ENCODE peak calls at places on chromosomes 12 and 14, in five cellular contexts. One of them, this sample, is unnamed.

GRCh38 chr12:26109343-26109841 is 15.4 kb downstream of the BHLHE41 start:
- DNase-seq in GM12878: no peak
- DNase-seq in HepG2: no peak
- DNase-seq in A549: no peak
- DNase-seq in K562: no peak
- DNase-seq in this sample: no peak

GRCh38 chr12:105588126-105588525 is 257.6 kb downstream of the C12orf75 start:
- DNase-seq in GM12878: no peak
- DNase-seq in HepG2: no peak
- DNase-seq in A549: no peak
- DNase-seq in K562: no peak
- DNase-seq in this sample: no peak

GRCh38 chr14:68208218-68208617 is 388.6 kb downstream of the RAD51B start:
- DNase-seq in GM12878: no peak
- DNase-seq in HepG2: no peak
- DNase-seq in A549: no peak
- DNase-seq in K562: no peak
- DNase-seq in this sample: no peak

GRCh38 chr14:58807271-58807670 is 169.5 kb downstream of the DACT1 start:
- DNase-seq in GM12878: no peak
- DNase-seq in HepG2: no peak
- DNase-seq in A549: no peak
- DNase-seq in K562: no peak
- DNase-seq in this sample: no peak

GRCh38 chr12:130714591-130715149 is 1.4 kb downstream of the RIMBP2 start:
- DNase-seq in GM12878: no peak
- DNase-seq in HepG2: no peak
- DNase-seq in A549: no peak
- DNase-seq in K562: no peak
- DNase-seq in this sample: no peak

GRCh38 chr12:124445826-124446225 is 121.6 kb downstream of the NCOR2 start:
- DNase-seq in GM12878: no peak
- DNase-seq in HepG2: no peak
- DNase-seq in A549: no peak
- DNase-seq in K562: no peak
- DNase-seq in this sample: no peak

GRCh38 chr12:89971880-89972279 is 263.2 kb upstream of the ATP2B1 start:
- DNase-seq in GM12878: no peak
- DNase-seq in HepG2: no peak
- DNase-seq in A549: no peak
- DNase-seq in K562: no peak
- DNase-seq in this sample: no peak

GRCh38 chr14:33570717-33571058 is 380.2 kb downstream of the EGLN3 start:
- DNase-seq in GM12878: no peak
- DNase-seq in HepG2: no peak
- DNase-seq in A549: no peak
- DNase-seq in K562: peak; percentile 16
- DNase-seq in this sample: no peak

GRCh38 chr12:26058308-26058707 is 66.5 kb downstream of the BHLHE41 start:
- DNase-seq in GM12878: no peak
- DNase-seq in HepG2: no peak
- DNase-seq in A549: no peak
- DNase-seq in K562: peak; percentile 23
- DNase-seq in this sample: peak; percentile 64

GRCh38 chr14:89681086-89682018 is 264.3 kb upstream of the FOXN3 start:
- DNase-seq in GM12878: peak; percentile 73
- DNase-seq in HepG2: no peak
- DNase-seq in A549: no peak
- DNase-seq in K562: no peak
- DNase-seq in this sample: no peak

GRCh38 chr14:30355431-30355913 is 203.5 kb upstream of the G2E3 start:
- DNase-seq in GM12878: peak; percentile 71
- DNase-seq in HepG2: peak; percentile 84
- DNase-seq in A549: no peak
- DNase-seq in K562: no peak
- DNase-seq in this sample: no peak

GRCh38 chr12:10855807-10856206 is 6.5 kb upstream of the PRR4 start:
- DNase-seq in GM12878: no peak
- DNase-seq in HepG2: no peak
- DNase-seq in A549: no peak
- DNase-seq in K562: no peak
- DNase-seq in this sample: no peak

GRCh38 chr14:97366400-97366799 is 569.2 kb downstream of the VRK1 start:
- DNase-seq in GM12878: no peak
- DNase-seq in HepG2: no peak
- DNase-seq in A549: no peak
- DNase-seq in K562: no peak
- DNase-seq in this sample: no peak

GRCh38 chr12:26125451-26126339 is 858 bp upstream of the BHLHE41 start:
- DNase-seq in GM12878: no peak
- DNase-seq in HepG2: peak; percentile 36
- DNase-seq in A549: peak; percentile 81
- DNase-seq in K562: no peak
- DNase-seq in this sample: peak; percentile 88

GRCh38 chr12:17079251-17079909 is 473.4 kb upstream of the LMO3 start:
- DNase-seq in GM12878: no peak
- DNase-seq in HepG2: peak; percentile 1
- DNase-seq in A549: no peak
- DNase-seq in K562: no peak
- DNase-seq in this sample: no peak

GRCh38 chr14:65336191-65336591 is 76.3 kb upstream of the FUT8 start:
- DNase-seq in GM12878: no peak
- DNase-seq in HepG2: no peak
- DNase-seq in A549: no peak
- DNase-seq in K562: no peak
- DNase-seq in this sample: no peak

GRCh38 chr12:114069507-114069906 is 103.4 kb upstream of the RBM19 start:
- DNase-seq in GM12878: no peak
- DNase-seq in HepG2: no peak
- DNase-seq in A549: no peak
- DNase-seq in K562: no peak
- DNase-seq in this sample: no peak

GRCh38 chr14:72998252-72998903 is 28.5 kb downstream of the ZFYVE1 start:
- DNase-seq in GM12878: no peak
- DNase-seq in HepG2: no peak
- DNase-seq in A549: no peak
- DNase-seq in K562: no peak
- DNase-seq in this sample: no peak

GRCh38 chr12:991350-992278 is 591 bp downstream of the ERC1 start:
- DNase-seq in GM12878: no peak
- DNase-seq in HepG2: no peak
- DNase-seq in A549: peak; percentile 77
- DNase-seq in K562: no peak
- DNase-seq in this sample: no peak

GRCh38 chr12:990308-990648 is 745 bp upstream of the ERC1 start:
- DNase-seq in GM12878: no peak
- DNase-seq in HepG2: peak; percentile 33
- DNase-seq in A549: peak; percentile 38
- DNase-seq in K562: peak; percentile 57
- DNase-seq in this sample: peak; percentile 71

GRCh38 chr12:990649-991349 is at the start of gene ERC1:
- DNase-seq in GM12878: no peak
- DNase-seq in HepG2: peak; percentile 72
- DNase-seq in A549: peak; percentile 88
- DNase-seq in K562: peak; percentile 82
- DNase-seq in this sample: peak; percentile 91

GRCh38 chr12:989751-990278 is 1.2 kb upstream of the ERC1 start:
- DNase-seq in GM12878: no peak
- DNase-seq in HepG2: peak; percentile 66
- DNase-seq in A549: peak; percentile 75
- DNase-seq in K562: peak; percentile 53
- DNase-seq in this sample: peak; percentile 64

DNA sequence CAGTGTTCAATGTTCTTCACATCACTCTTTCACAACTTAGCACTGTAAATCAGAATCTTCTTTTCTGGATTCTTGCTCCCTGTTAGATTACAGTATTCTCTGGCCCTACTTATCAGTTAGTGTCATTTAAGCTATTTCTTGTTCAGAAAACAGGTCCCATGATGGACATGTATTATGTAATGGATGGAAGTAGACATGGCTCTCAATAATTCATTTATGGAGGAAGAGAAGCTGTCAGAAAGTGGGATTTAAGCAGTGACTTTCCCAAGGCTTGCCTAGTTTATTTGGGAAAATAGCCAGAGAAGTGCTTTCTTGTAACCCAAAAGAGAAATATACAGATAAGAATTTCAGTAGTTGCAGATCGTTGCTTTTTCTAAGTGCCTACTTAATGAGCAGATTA is 1.6 kb downstream of the ERC1 start:
- DNase-seq in GM12878: no peak
- DNase-seq in HepG2: no peak
- DNase-seq in A549: no peak
- DNase-seq in K562: no peak
- DNase-seq in this sample: no peak
- TF ChIP-seq MYC in GM12878: no peak
- TF ChIP-seq MYC in HepG2: no peak
- TF ChIP-seq MYC in A549: no peak
- TF ChIP-seq MYC in K562: no peak
- TF ChIP-seq MYC in this sample: no peak

GRCh38 chr12:41819948-41820347 is 324.7 kb downstream of the GXYLT1 start:
- DNase-seq in GM12878: no peak
- DNase-seq in HepG2: no peak
- DNase-seq in A549: no peak
- DNase-seq in K562: no peak
- DNase-seq in this sample: no peak
- H3K4me3 ChIP-seq in GM12878: no peak overlapping the region
- H3K4me3 ChIP-seq in HepG2: no peak overlapping the region
- H3K4me3 ChIP-seq in A549: no peak overlapping the region
- H3K4me3 ChIP-seq in K562: no peak overlapping the region
- H3K4me3 ChIP-seq in this sample: no peak overlapping the region

DNA sequence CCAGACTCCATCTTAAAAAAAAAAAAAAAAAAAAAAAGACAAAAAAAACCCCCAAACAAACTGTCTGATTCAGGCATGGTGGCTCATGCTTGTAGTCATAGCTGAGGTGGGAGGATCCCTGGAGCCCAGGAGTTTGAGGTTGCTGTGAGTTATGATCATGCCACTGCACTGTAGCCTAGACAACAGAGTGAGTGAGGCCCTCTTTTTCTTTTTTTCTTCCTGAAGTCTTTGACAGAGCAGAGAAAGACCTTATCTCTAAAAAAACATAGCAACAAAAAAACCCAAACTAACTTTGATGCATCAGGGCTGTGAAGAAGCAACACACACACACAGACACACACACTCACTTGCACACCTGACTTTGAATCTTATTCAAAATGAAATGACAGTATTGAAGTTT is 7.7 kb upstream of the AMN1 start:
- DNase-seq in GM12878: no peak
- DNase-seq in HepG2: no peak
- DNase-seq in A549: no peak
- DNase-seq in K562: peak; percentile 85
- DNase-seq in this sample: peak; percentile 66
- TF ChIP-seq MYC in GM12878: no peak
- TF ChIP-seq MYC in HepG2: no peak
- TF ChIP-seq MYC in A549: no peak
- TF ChIP-seq MYC in K562: no peak
- TF ChIP-seq MYC in this sample: no peak

DNA sequence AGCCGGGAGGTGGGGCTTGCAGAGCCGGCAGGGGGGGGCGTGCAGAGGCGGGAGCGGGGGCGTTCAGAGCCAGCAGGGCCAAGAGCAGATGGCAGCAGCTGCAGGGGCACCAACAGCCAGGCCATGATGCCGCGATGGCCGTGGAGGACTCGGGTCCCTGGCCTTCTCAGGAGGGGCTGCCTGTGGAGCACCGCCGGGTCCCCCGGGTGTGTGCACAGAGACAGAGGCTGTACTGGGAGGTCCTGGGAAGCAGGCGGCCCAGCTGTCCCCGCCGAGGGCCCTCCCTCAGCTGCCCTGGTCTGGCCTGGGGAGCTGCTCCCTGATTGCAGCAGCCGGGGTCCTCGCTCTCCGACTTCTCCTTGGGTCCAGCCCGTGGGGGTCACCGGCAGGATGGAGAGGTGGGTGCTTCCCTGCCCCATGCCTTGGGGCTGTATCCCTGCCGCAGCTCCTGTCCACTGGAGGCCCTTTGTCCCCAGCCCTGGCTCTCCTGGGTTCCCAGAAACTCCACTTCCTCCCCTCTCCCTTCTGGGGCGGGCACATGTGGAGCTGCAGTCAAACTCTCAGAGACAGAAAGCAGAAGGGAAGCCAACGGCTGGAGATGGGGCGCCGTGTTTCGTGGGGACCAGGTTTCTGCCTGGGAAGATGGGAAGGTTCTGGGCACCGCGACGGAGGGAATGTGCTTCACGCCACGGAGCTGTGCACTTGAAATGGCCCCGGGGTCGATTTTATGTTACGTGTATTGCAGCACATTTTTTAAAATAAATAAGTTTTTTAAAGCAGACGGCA is 75.8 kb upstream of the GALNT9 start:
- DNase-seq in GM12878: no peak
- DNase-seq in HepG2: no peak
- DNase-seq in A549: no peak
- DNase-seq in K562: no peak
- DNase-seq in this sample: no peak
- H3K4me3 ChIP-seq in GM12878: no peak overlapping the region
- H3K4me3 ChIP-seq in HepG2: no peak overlapping the region
- H3K4me3 ChIP-seq in A549: no peak overlapping the region
- H3K4me3 ChIP-seq in K562: no peak overlapping the region
- H3K4me3 ChIP-seq in this sample: no peak overlapping the region

GRCh38 chr14:42112108-42112507 is 505.4 kb downstream of the LRFN5 start:
- DNase-seq in GM12878: no peak
- DNase-seq in HepG2: no peak
- DNase-seq in A549: no peak
- DNase-seq in K562: no peak
- DNase-seq in this sample: no peak
- TF ChIP-seq MYC in GM12878: no peak
- TF ChIP-seq MYC in HepG2: no peak
- TF ChIP-seq MYC in A549: no peak
- TF ChIP-seq MYC in K562: no peak
- TF ChIP-seq MYC in this sample: no peak

GRCh38 chr12:41459815-41460214 is 271.7 kb downstream of the PDZRN4 start:
- DNase-seq in GM12878: no peak
- DNase-seq in HepG2: no peak
- DNase-seq in A549: no peak
- DNase-seq in K562: no peak
- DNase-seq in this sample: no peak

GRCh38 chr12:41466300-41466699 is 278.2 kb downstream of the PDZRN4 start:
- DNase-seq in GM12878: no peak
- DNase-seq in HepG2: no peak
- DNase-seq in A549: no peak
- DNase-seq in K562: no peak
- DNase-seq in this sample: no peak

GRCh38 chr12:41466762-41467270 is 278.7 kb downstream of the PDZRN4 start:
- DNase-seq in GM12878: no peak
- DNase-seq in HepG2: no peak
- DNase-seq in A549: no peak
- DNase-seq in K562: no peak
- DNase-seq in this sample: no peak

GRCh38 chr12:41462312-41462711 is 274.2 kb downstream of the PDZRN4 start:
- DNase-seq in GM12878: no peak
- DNase-seq in HepG2: no peak
- DNase-seq in A549: no peak
- DNase-seq in K562: no peak
- DNase-seq in this sample: no peak

GRCh38 chr12:41460906-41461305 is 272.8 kb downstream of the PDZRN4 start:
- DNase-seq in GM12878: no peak
- DNase-seq in HepG2: no peak
- DNase-seq in A549: no peak
- DNase-seq in K562: no peak
- DNase-seq in this sample: no peak
- H3K4me3 ChIP-seq in GM12878: no peak overlapping the region
- H3K4me3 ChIP-seq in HepG2: no peak overlapping the region
- H3K4me3 ChIP-seq in A549: no peak overlapping the region
- H3K4me3 ChIP-seq in K562: no peak overlapping the region
- H3K4me3 ChIP-seq in this sample: no peak overlapping the region

GRCh38 chr14:91303091-91303923 is 58.8 kb upstream of the GPR68 start:
- DNase-seq in GM12878: no peak
- DNase-seq in HepG2: peak; percentile 28
- DNase-seq in A549: peak; percentile 46
- DNase-seq in K562: peak; percentile 89
- DNase-seq in this sample: peak; percentile 78
- TF ChIP-seq MYC in GM12878: no peak
- TF ChIP-seq MYC in HepG2: no peak
- TF ChIP-seq MYC in A549: no peak
- TF ChIP-seq MYC in K562: no peak
- TF ChIP-seq MYC in this sample: no peak

This sample was measured in NB4.